ENCODE peak calls at places on chromosomes 13 and 19, in eight cellular contexts. K is heart left ventricle; L is endodermal cell; P is A673; C is GM23338; W is A549; O is uterus; D is CD8-positive, alpha-beta memory T cell. M is an unnamed sample.

GRCh38 chr19:40750035-40750284 is 317 bp downstream of the ACTMAP start:
- DNase-seq in K (no peak), P (no peak), D (no peak), W (no peak), C (no peak), O (no peak), L (no peak), M (no peak)

GRCh38 chr13:24228852-24229458 is 68.4 kb downstream of the SPATA13 start:
- DNase-seq in C (peak; percentile 90), K (no peak), O (no peak), L (peak; percentile 69), D (peak; percentile 71), P (peak; percentile 76), W (peak; percentile 34), M (peak; percentile 39)

GRCh38 chr13:71625694-71626093 is 241.3 kb downstream of the DACH1 start:
- DNase-seq in O (no peak), C (no peak), K (no peak), L (no peak), P (peak; percentile 63), W (no peak), D (no peak), M (no peak)

GRCh38 chr13:106205871-106206270 is 329.6 kb downstream of the EFNB2 start:
- DNase-seq in P (no peak), K (no peak), O (no peak), W (no peak), C (peak; percentile 19), D (no peak), L (peak; percentile 43), M (no peak)

GRCh38 chr19:16571283-16571682 is 932 bp downstream of the SLC35E1 start:
- DNase-seq in O (no peak), C (no peak), W (no peak), L (no peak), K (no peak), D (no peak), P (peak; percentile 45), M (no peak)

GRCh38 chr19:53828531-53828930 is 4.4 kb upstream of the NLRP12 start:
- DNase-seq in C (no peak), L (no peak), O (no peak), W (no peak), P (no peak), K (no peak), D (no peak), M (no peak)

GRCh38 chr13:76792680-76793334 is 93.4 kb downstream of the KCTD12 start:
- DNase-seq in O (peak; percentile 28), L (no peak), C (no peak), K (peak; percentile 51), W (no peak), D (no peak), P (no peak), M (no peak)

GRCh38 chr19:10449037-10449436 is 28.7 kb downstream of the PDE4A start:
- DNase-seq in O (no peak), L (no peak), P (no peak), K (no peak), W (no peak), C (no peak), D (no peak), M (no peak)

GRCh38 chr13:99086869-99087129 is 108.9 kb upstream of the DOCK9 start:
- DNase-seq in W (peak; percentile 21), P (peak; percentile 21), D (peak; percentile 62), K (no peak), C (no peak), L (no peak), O (no peak), M (no peak)

GRCh38 chr19:16452321-16452720 is 19.4 kb downstream of the EPS15L1 start:
- DNase-seq in C (peak; percentile 42), O (no peak), K (no peak), L (peak; percentile 37), D (no peak), P (no peak), W (no peak), M (no peak)

GRCh38 chr19:10927691-10928562 is 512 bp downstream of the YIPF2 start:
- DNase-seq in W (no peak), O (no peak), P (no peak), C (no peak), K (no peak), D (no peak), L (no peak), M (no peak)

GRCh38 chr13:110555601-110556223 is 5.8 kb downstream of the RAB20 start:
- DNase-seq in K (no peak), L (no peak), O (no peak), C (no peak), P (no peak), W (no peak), D (no peak), M (no peak)

GRCh38 chr19:5503598-5503997 is 48.4 kb downstream of the ZNRF4 start:
- DNase-seq in W (no peak), O (no peak), D (no peak), K (no peak), L (peak; percentile 65), C (no peak), P (no peak), M (no peak)

GRCh38 chr19:43738780-43739211 is 16.0 kb downstream of the SMG9 start:
- DNase-seq in P (no peak), L (peak; percentile 71), W (no peak), O (no peak), K (no peak), C (no peak), D (peak; percentile 50), M (no peak)

GRCh38 chr19:10828981-10829821 is 6.8 kb downstream of the TMED1 start:
- DNase-seq in W (no peak), P (no peak), K (no peak), L (peak; percentile 76), D (no peak), O (no peak), C (peak; percentile 74), M (no peak)

GRCh38 chr19:3357731-3358391 is 8.5 kb upstream of the NFIC start:
- DNase-seq in P (no peak), W (no peak), L (peak; percentile 78), K (no peak), C (peak; percentile 72), O (peak; percentile 46), D (peak; percentile 58), M (peak; percentile 28)

GRCh38 chr19:3358919-3359849 is 7.2 kb upstream of the NFIC start:
- DNase-seq in K (peak; percentile 82), P (peak; percentile 71), L (no peak), O (peak; percentile 65), C (peak; percentile 33), D (peak; percentile 82), W (no peak), M (peak; percentile 72)

GRCh38 chr19:3358392-3358918 is 7.9 kb upstream of the NFIC start:
- DNase-seq in K (no peak), L (no peak), W (no peak), O (peak; percentile 47), C (no peak), P (no peak), D (peak; percentile 76), M (peak; percentile 63)

GRCh38 chr19:3356805-3357204 is 9.6 kb upstream of the NFIC start:
- DNase-seq in K (no peak), W (no peak), L (no peak), C (no peak), P (no peak), D (no peak), O (no peak), M (no peak)

DNA sequence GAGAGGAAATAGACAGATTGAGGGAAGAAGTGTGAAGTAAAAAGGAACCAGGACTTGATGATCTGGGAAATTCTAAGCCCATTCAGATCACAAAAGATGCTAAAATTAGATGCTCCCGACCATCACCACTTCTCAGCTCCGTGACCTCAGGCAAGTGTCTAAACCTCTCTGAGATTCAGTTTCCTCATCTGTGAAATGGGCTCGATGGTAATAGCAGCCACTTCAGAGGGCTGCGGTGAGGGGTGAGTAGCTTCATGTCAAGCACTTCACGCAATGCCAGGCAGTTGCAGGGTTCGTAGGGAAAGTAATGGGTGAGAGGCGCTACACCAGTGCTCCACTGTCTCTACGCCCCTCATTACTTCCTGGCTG is 9.0 kb upstream of the NFIC start:
- DNase-seq in C (no peak), P (no peak), O (no peak), D (peak; percentile 73), K (no peak), L (no peak), W (no peak), M (no peak)
- H3K27ac ChIP-seq in C (no peak overlapping the region), P (no peak overlapping the region), O (peak overlapping the region; percentile 90), D (no peak overlapping the region), K (no peak overlapping the region), L (no peak overlapping the region), W (peak overlapping the region; percentile 100), M (no peak overlapping the region)

GRCh38 chr19:44848036-44848804 is 2.1 kb downstream of the NECTIN2 start:
- DNase-seq in W (no peak), P (peak; percentile 90), K (peak; percentile 45), L (peak; percentile 82), C (peak; percentile 87), O (peak; percentile 44), D (no peak), M (no peak)

GRCh38 chr19:44851427-44851826 is 5.3 kb downstream of the NECTIN2 start:
- DNase-seq in O (no peak), W (no peak), D (no peak), K (no peak), P (no peak), L (no peak), C (no peak), M (no peak)

GRCh38 chr19:44847144-44848035 is 1.3 kb downstream of the NECTIN2 start:
- DNase-seq in K (peak; percentile 78), L (peak; percentile 88), O (peak; percentile 77), P (peak; percentile 70), C (peak; percentile 85), W (peak; percentile 65), D (no peak), M (no peak)

GRCh38 chr19:44848805-44849457 is 2.8 kb downstream of the NECTIN2 start:
- DNase-seq in D (no peak), O (peak; percentile 41), L (peak; percentile 80), W (no peak), K (no peak), P (no peak), C (no peak), M (no peak)

DNA sequence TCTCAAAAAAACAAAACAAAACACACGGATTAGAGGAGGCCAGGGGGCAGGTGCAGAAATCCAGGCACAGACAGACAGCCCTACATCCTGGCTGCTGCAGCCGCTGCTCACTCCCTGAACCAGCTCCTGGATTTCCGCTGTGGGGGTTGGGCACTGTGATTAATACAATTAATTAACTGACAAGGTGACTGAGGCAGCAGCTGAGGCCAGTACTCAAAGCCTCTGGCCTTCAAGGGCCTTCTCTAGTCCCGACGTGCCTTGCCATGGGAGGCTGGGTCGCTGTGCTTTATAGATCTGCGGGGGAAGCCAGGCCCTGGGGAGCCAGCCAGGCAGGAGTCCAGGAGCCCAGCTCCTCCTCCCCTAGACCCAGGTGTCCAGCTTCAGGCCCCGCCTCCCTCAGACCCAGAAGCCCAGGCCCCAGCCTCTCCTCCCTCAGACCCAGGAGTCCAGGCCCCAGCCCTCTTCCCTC is 4.6 kb downstream of the NECTIN2 start:
- DNase-seq in K (peak; percentile 36), C (no peak), P (no peak), O (peak; percentile 22), D (no peak), W (no peak), L (no peak), M (no peak)
- H3K27ac ChIP-seq in K (peak overlapping the region; percentile 99), C (no peak overlapping the region), P (no peak overlapping the region), O (peak overlapping the region; percentile 5), D (no peak overlapping the region), W (no peak overlapping the region), L (no peak overlapping the region), M (no peak overlapping the region)

GRCh38 chr19:18101268-18101667 is 3.7 kb downstream of the MAST3 start:
- DNase-seq in C (no peak), D (no peak), O (no peak), P (no peak), K (no peak), L (no peak), W (no peak), M (no peak)
- H3K27ac ChIP-seq in C (no peak overlapping the region), D (no peak overlapping the region), O (no peak overlapping the region), P (no peak overlapping the region), K (no peak overlapping the region), L (no peak overlapping the region), W (no peak overlapping the region), M (no peak overlapping the region)

GRCh38 chr19:36198116-36198515 is 16.3 kb downstream of the ZNF565 start:
- DNase-seq in W (no peak), O (no peak), C (no peak), K (no peak), P (no peak), D (no peak), L (no peak), M (no peak)
- H3K27ac ChIP-seq in W (no peak overlapping the region), O (no peak overlapping the region), C (peak overlapping the region; percentile 26), K (no peak overlapping the region), P (no peak overlapping the region), D (no peak overlapping the region), L (no peak overlapping the region), M (no peak overlapping the region)